ENCODE peak calls at places on chromosomes 5 and 9, in seven cellular contexts. One of them, this sample, is unnamed.

GRCh38 chr5:98904786-98905185 is 24.0 kb downstream of the CHD1 start:
- DNase-seq in stimulated activated CD4-positive, alpha-beta T cell treated with anti-CD3 and anti-CD28 coated beads, Interleukin-1b, Interleukin-23, amount 100 ng/mL, for 48 hours: peak; percentile 19
- DNase-seq in endodermal cell: no peak
- DNase-seq in NCI-H774: no peak
- DNase-seq in foreskin melanocyte: no peak
- DNase-seq in transverse colon: no peak
- DNase-seq in AG04450: no peak
- DNase-seq in this sample: no peak

GRCh38 chr9:137083418-137084004 is 3.3 kb upstream of the MAN1B1 start:
- DNase-seq in transverse colon: peak; percentile 42
- DNase-seq in NCI-H774: no peak
- DNase-seq in foreskin melanocyte: peak; percentile 88
- DNase-seq in AG04450: peak; percentile 91
- DNase-seq in endodermal cell: peak; percentile 80
- DNase-seq in stimulated activated CD4-positive, alpha-beta T cell treated with anti-CD3 and anti-CD28 coated beads, Interleukin-1b, Interleukin-23, amount 100 ng/mL, for 48 hours: peak; percentile 51
- DNase-seq in this sample: no peak

GRCh38 chr9:6944093-6944551 is 186.3 kb downstream of the KDM4C start:
- DNase-seq in stimulated activated CD4-positive, alpha-beta T cell treated with anti-CD3 and anti-CD28 coated beads, Interleukin-1b, Interleukin-23, amount 100 ng/mL, for 48 hours: no peak
- DNase-seq in AG04450: no peak
- DNase-seq in endodermal cell: no peak
- DNase-seq in transverse colon: no peak
- DNase-seq in foreskin melanocyte: peak; percentile 32
- DNase-seq in NCI-H774: peak; percentile 73
- DNase-seq in this sample: peak; percentile 56

GRCh38 chr9:105508530-105508929 is 49.4 kb upstream of the FKTN start:
- DNase-seq in foreskin melanocyte: no peak
- DNase-seq in NCI-H774: no peak
- DNase-seq in AG04450: no peak
- DNase-seq in endodermal cell: no peak
- DNase-seq in transverse colon: no peak
- DNase-seq in stimulated activated CD4-positive, alpha-beta T cell treated with anti-CD3 and anti-CD28 coated beads, Interleukin-1b, Interleukin-23, amount 100 ng/mL, for 48 hours: no peak
- DNase-seq in this sample: no peak

GRCh38 chr5:172903790-172904189 is 55.4 kb upstream of the RPL26L1 start:
- DNase-seq in transverse colon: peak; percentile 75
- DNase-seq in stimulated activated CD4-positive, alpha-beta T cell treated with anti-CD3 and anti-CD28 coated beads, Interleukin-1b, Interleukin-23, amount 100 ng/mL, for 48 hours: no peak
- DNase-seq in foreskin melanocyte: peak; percentile 66
- DNase-seq in AG04450: peak; percentile 74
- DNase-seq in NCI-H774: no peak
- DNase-seq in endodermal cell: no peak
- DNase-seq in this sample: peak; percentile 40

GRCh38 chr5:141942185-141942857 is 15.7 kb downstream of the PCDH12 start:
- DNase-seq in NCI-H774: no peak
- DNase-seq in endodermal cell: no peak
- DNase-seq in AG04450: no peak
- DNase-seq in stimulated activated CD4-positive, alpha-beta T cell treated with anti-CD3 and anti-CD28 coated beads, Interleukin-1b, Interleukin-23, amount 100 ng/mL, for 48 hours: no peak
- DNase-seq in transverse colon: no peak
- DNase-seq in foreskin melanocyte: no peak
- DNase-seq in this sample: no peak

GRCh38 chr5:139131881-139132480 is 66.2 kb downstream of the SIL1 start:
- DNase-seq in stimulated activated CD4-positive, alpha-beta T cell treated with anti-CD3 and anti-CD28 coated beads, Interleukin-1b, Interleukin-23, amount 100 ng/mL, for 48 hours: no peak
- DNase-seq in AG04450: no peak
- DNase-seq in foreskin melanocyte: no peak
- DNase-seq in endodermal cell: no peak
- DNase-seq in transverse colon: no peak
- DNase-seq in NCI-H774: no peak
- DNase-seq in this sample: no peak

GRCh38 chr9:761155-761792 is 80.2 kb upstream of the DMRT1 start:
- DNase-seq in transverse colon: no peak
- DNase-seq in stimulated activated CD4-positive, alpha-beta T cell treated with anti-CD3 and anti-CD28 coated beads, Interleukin-1b, Interleukin-23, amount 100 ng/mL, for 48 hours: no peak
- DNase-seq in NCI-H774: no peak
- DNase-seq in AG04450: peak; percentile 18
- DNase-seq in foreskin melanocyte: no peak
- DNase-seq in endodermal cell: no peak
- DNase-seq in this sample: no peak

GRCh38 chr9:80797841-80798688 is 891.3 kb downstream of the TLE1 start:
- DNase-seq in foreskin melanocyte: peak; percentile 95
- DNase-seq in endodermal cell: no peak
- DNase-seq in AG04450: peak; percentile 60
- DNase-seq in NCI-H774: no peak
- DNase-seq in stimulated activated CD4-positive, alpha-beta T cell treated with anti-CD3 and anti-CD28 coated beads, Interleukin-1b, Interleukin-23, amount 100 ng/mL, for 48 hours: no peak
- DNase-seq in transverse colon: peak; percentile 15
- DNase-seq in this sample: peak; percentile 41

GRCh38 chr9:99085949-99086948 is 18.7 kb upstream of the TGFBR1 start:
- DNase-seq in endodermal cell: no peak
- DNase-seq in transverse colon: no peak
- DNase-seq in stimulated activated CD4-positive, alpha-beta T cell treated with anti-CD3 and anti-CD28 coated beads, Interleukin-1b, Interleukin-23, amount 100 ng/mL, for 48 hours: no peak
- DNase-seq in AG04450: no peak
- DNase-seq in foreskin melanocyte: no peak
- DNase-seq in NCI-H774: no peak
- DNase-seq in this sample: no peak

GRCh38 chr9:35603506-35603985 is 1.5 kb upstream of the TESK1 start:
- DNase-seq in transverse colon: peak; percentile 65
- DNase-seq in foreskin melanocyte: no peak
- DNase-seq in stimulated activated CD4-positive, alpha-beta T cell treated with anti-CD3 and anti-CD28 coated beads, Interleukin-1b, Interleukin-23, amount 100 ng/mL, for 48 hours: no peak
- DNase-seq in endodermal cell: no peak
- DNase-seq in NCI-H774: no peak
- DNase-seq in AG04450: peak; percentile 72
- DNase-seq in this sample: peak; percentile 13

GRCh38 chr9:111851536-111851935 is 45.1 kb upstream of the UGCG start:
- DNase-seq in endodermal cell: no peak
- DNase-seq in AG04450: no peak
- DNase-seq in stimulated activated CD4-positive, alpha-beta T cell treated with anti-CD3 and anti-CD28 coated beads, Interleukin-1b, Interleukin-23, amount 100 ng/mL, for 48 hours: no peak
- DNase-seq in NCI-H774: no peak
- DNase-seq in foreskin melanocyte: no peak
- DNase-seq in transverse colon: no peak
- DNase-seq in this sample: no peak

GRCh38 chr9:70531286-70531685 is 116.8 kb upstream of the KLF9 start:
- DNase-seq in endodermal cell: no peak
- DNase-seq in transverse colon: no peak
- DNase-seq in AG04450: no peak
- DNase-seq in NCI-H774: no peak
- DNase-seq in foreskin melanocyte: no peak
- DNase-seq in stimulated activated CD4-positive, alpha-beta T cell treated with anti-CD3 and anti-CD28 coated beads, Interleukin-1b, Interleukin-23, amount 100 ng/mL, for 48 hours: no peak
- DNase-seq in this sample: no peak

GRCh38 chr5:60382761-60383160 is 317.2 kb downstream of the DEPDC1B start:
- DNase-seq in transverse colon: no peak
- DNase-seq in AG04450: no peak
- DNase-seq in foreskin melanocyte: peak; percentile 25
- DNase-seq in NCI-H774: no peak
- DNase-seq in stimulated activated CD4-positive, alpha-beta T cell treated with anti-CD3 and anti-CD28 coated beads, Interleukin-1b, Interleukin-23, amount 100 ng/mL, for 48 hours: no peak
- DNase-seq in endodermal cell: no peak
- DNase-seq in this sample: no peak

GRCh38 chr9:123150708-123151503 is 117.4 kb downstream of the GPR21 start:
- DNase-seq in AG04450: no peak
- DNase-seq in NCI-H774: no peak
- DNase-seq in stimulated activated CD4-positive, alpha-beta T cell treated with anti-CD3 and anti-CD28 coated beads, Interleukin-1b, Interleukin-23, amount 100 ng/mL, for 48 hours: no peak
- DNase-seq in transverse colon: no peak
- DNase-seq in endodermal cell: no peak
- DNase-seq in foreskin melanocyte: no peak
- DNase-seq in this sample: no peak

This sample was measured in LNCaP clone FGC.